ENCODE peak calls at places on chromosomes 11 and 22, in eight cellular contexts. A, T, M, J, H, D, W and Z are unnamed samples.

GRCh38 chr11:78469905-78470304 is 52.3 kb upstream of the GAB2 start:
- DNase-seq in A (no peak), T (no peak), M (no peak), J (no peak), H (no peak), D (peak; percentile 0), W (no peak), Z (no peak)

GRCh38 chr11:73894725-73895335 is 18.0 kb downstream of the PAAF1 start:
- DNase-seq in A (no peak), T (no peak), M (no peak), J (peak; percentile 11), H (no peak), D (no peak), W (no peak), Z (no peak)

GRCh38 chr22:23837911-23838685 is 708 bp downstream of the DERL3 start:
- DNase-seq in A (no peak), T (no peak), M (no peak), J (no peak), H (no peak), D (no peak), W (no peak), Z (no peak)

GRCh38 chr11:70364745-70365535 is 33.4 kb upstream of the CTTN start:
- DNase-seq in A (no peak), T (peak; percentile 4), M (no peak), J (no peak), H (no peak), D (no peak), W (no peak), Z (no peak)

GRCh38 chr22:32579533-32580220 is 105.1 kb downstream of the FBXO7 start:
- DNase-seq in A (no peak), T (no peak), M (no peak), J (no peak), H (no peak), D (no peak), W (no peak), Z (no peak)

GRCh38 chr11:1890856-1891830 is 552 bp downstream of the PRR33 start:
- DNase-seq in A (peak; percentile 13), T (no peak), M (no peak), J (no peak), H (no peak), D (no peak), W (no peak), Z (no peak)

GRCh38 chr22:33717694-33718396 is 202.4 kb downstream of the LARGE1 start:
- DNase-seq in A (no peak), T (no peak), M (no peak), J (no peak), H (no peak), D (no peak), W (no peak), Z (no peak)

GRCh38 chr22:24541681-24542515 is 13.0 kb downstream of the GUCD1 start:
- DNase-seq in A (no peak), T (no peak), M (no peak), J (no peak), H (no peak), D (no peak), W (no peak), Z (no peak)

GRCh38 chr11:44085330-44085729 is 10.1 kb upstream of the EXT2 start:
- DNase-seq in A (no peak), T (no peak), M (no peak), J (no peak), H (no peak), D (no peak), W (no peak), Z (no peak)

GRCh38 chr11:107859459-107860239 is 1.1 kb upstream of the SLC35F2 start:
- DNase-seq in A (peak; percentile 19), T (peak; percentile 4), M (peak; percentile 13), J (no peak), H (peak; percentile 47), D (peak; percentile 18), W (peak; percentile 25), Z (peak; percentile 44)

GRCh38 chr11:94128746-94129504 is at the start of gene PANX1:
- DNase-seq in A (peak; percentile 74), T (peak; percentile 54), M (peak; percentile 89), J (no peak), H (peak; percentile 93), D (peak; percentile 87), W (peak; percentile 60), Z (peak; percentile 71)

GRCh38 chr11:69797737-69798528 is 21.3 kb downstream of the FGF3 start:
- DNase-seq in A (no peak), T (no peak), M (no peak), J (no peak), H (peak; percentile 29), D (no peak), W (no peak), Z (no peak)

GRCh38 chr11:85180528-85180927 is 446.6 kb downstream of the DLG2 start:
- DNase-seq in A (no peak), T (no peak), M (no peak), J (no peak), H (no peak), D (no peak), W (no peak), Z (no peak)

GRCh38 chr11:35751664-35752061 is 89.1 kb downstream of the TRIM44 start:
- DNase-seq in A (no peak), T (no peak), M (no peak), J (no peak), H (no peak), D (no peak), W (no peak), Z (no peak)

DNA sequence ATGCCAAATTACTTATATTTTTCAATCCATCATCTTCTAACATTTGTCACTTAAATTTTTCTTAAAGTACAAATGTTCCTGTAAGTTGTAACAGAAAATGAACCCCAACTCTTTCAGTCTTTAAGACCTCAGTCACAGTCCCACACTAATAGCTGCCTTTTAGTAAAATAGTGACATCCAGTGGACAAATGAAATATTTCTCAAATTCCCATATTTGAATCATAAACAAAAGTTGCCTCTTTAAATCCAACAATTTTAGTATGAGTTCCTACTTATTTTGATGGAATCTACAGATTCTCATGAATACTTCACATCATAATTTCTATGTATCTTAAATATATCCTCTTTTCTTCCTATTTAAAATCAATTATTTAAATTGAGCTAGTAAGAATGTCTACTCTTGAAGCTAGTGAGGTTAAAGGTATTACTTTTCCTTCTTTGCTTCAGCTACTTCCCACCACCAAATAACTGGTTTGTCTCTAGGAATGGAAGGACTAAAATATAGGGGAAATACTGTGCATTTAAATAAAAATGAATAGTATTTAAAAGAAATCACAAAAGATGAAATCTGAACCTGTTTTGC is 9.2 kb downstream of the LIN7C start:
- DNase-seq in A (no peak), T (no peak), M (peak; percentile 44), J (no peak), H (no peak), D (peak; percentile 50), W (no peak), Z (no peak)
- TF ChIP-seq CTCF in A (peak; percentile 51), T (peak; percentile 63), M (peak; percentile 39), J (peak; percentile 41), H (peak; percentile 55), D (peak; percentile 47), W (peak; percentile 49), Z (peak; percentile 25)

DNA sequence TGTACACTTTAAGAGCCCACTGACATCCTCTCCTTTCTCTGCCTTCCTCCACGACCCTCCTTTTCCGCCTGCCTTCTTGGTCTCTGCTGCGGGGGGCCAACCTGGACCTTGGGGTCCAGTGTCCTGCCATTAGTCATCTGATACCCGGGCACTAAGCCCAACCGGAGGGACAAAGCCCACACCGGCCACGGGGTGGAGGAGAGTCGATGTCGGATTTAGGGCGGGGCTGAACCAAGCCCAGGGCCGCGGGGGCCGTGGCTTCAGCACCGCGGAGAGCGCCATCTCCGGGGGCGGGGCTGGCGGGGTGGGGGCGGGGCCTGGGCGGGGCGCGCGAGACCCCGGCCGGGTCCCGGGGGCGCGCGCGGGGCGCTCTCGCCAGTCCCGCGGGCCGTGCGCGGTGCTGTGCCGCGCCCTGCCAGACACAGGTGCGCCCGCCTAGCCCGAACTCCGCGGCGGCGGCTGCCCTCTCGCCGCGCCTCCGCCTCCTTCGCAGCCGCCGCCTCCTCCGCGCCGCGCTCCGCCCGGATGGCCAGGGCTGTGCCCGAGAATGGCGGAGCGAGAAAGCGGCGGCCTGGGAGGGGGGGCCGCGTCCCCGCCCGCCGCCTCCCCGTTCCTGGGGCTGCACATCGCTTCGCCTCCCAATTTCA is at the start of gene MAPK8IP1:
- DNase-seq in A (peak; percentile 70), T (peak; percentile 51), M (no peak), J (no peak), H (peak; percentile 67), D (peak; percentile 43), W (peak; percentile 18), Z (peak; percentile 58)
- TF ChIP-seq CTCF in A (no peak), T (no peak), M (no peak), J (no peak), H (peak; percentile 10), D (no peak), W (no peak), Z (no peak)

DNA sequence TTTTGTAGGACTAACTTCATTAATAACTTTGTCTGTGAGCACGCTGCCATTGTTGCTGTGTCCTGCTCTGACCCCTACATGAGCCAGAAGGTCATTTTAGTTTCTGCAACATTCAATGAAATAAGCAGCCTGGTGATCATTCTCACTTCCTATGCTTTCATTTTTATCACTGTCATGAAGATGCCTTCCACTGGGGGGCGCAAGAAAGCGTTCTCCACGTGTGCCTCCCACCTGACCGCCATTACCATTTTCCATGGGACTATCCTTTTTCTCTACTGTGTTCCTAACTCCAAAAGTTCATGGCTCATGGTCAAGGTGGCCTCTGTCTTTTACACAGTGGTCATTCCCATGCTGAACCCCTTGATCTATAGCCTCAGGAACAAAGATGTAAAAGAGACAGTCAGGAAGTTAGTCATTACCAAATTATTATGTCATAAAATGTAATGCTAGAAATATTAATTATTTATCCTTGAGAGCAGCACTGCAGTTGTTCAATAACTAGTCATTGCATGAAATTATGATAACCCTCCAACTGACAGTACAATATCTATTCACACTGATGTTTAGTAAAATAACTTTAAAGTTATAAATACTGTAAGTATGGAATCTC is 46.4 kb upstream of the OR5D13 start:
- DNase-seq in A (no peak), T (no peak), M (no peak), J (no peak), H (no peak), D (no peak), W (no peak), Z (no peak)
- TF ChIP-seq CTCF in A (no peak), T (no peak), M (no peak), J (no peak), H (no peak), D (no peak), W (no peak), Z (no peak)

GRCh38 chr22:42912049-42912448 is 55.0 kb upstream of the ARFGAP3 start:
- DNase-seq in A (no peak), T (no peak), M (peak; percentile 29), J (no peak), H (no peak), D (peak; percentile 40), W (no peak), Z (no peak)
- TF ChIP-seq CTCF in A (no peak), T (no peak), M (no peak), J (no peak), H (no peak), D (no peak), W (no peak), Z (no peak)

GRCh38 chr11:113802621-113803020 is 23.0 kb downstream of the CLDN25 start:
- DNase-seq in A (no peak), T (no peak), M (no peak), J (no peak), H (no peak), D (no peak), W (no peak), Z (no peak)

GRCh38 chr11:113805640-113806039 is 26.0 kb downstream of the CLDN25 start:
- DNase-seq in A (no peak), T (no peak), M (no peak), J (no peak), H (no peak), D (no peak), W (no peak), Z (no peak)

GRCh38 chr11:113806403-113806802 is 26.8 kb downstream of the CLDN25 start:
- DNase-seq in A (no peak), T (no peak), M (peak; percentile 43), J (no peak), H (peak; percentile 77), D (peak; percentile 44), W (no peak), Z (peak; percentile 34)
- TF ChIP-seq CTCF in A (no peak), T (peak; percentile 22), M (peak; percentile 61), J (peak; percentile 57), H (peak; percentile 90), D (peak; percentile 56), W (no peak), Z (peak; percentile 42)